ENCODE peak calls at places on chromosomes 5 and 9, in four cellular contexts. L is K562, T is HepG2, D is GM12878. P is an unnamed sample.

GRCh38 chr5:313806-314376 is 7.6 kb upstream of the AHRR start:
- DNase-seq in D (no peak), T (no peak), L (no peak), P (no peak)

GRCh38 chr9:91060520-91061343 is 259.1 kb downstream of the SYK start:
- DNase-seq in D (no peak), L (no peak), T (peak; percentile 94), P (no peak)

GRCh38 chr5:176812269-176813259 is 2.2 kb downstream of the UNC5A start:
- DNase-seq in L (peak; percentile 64), D (no peak), T (peak; percentile 39), P (peak; percentile 76)

GRCh38 chr9:116298992-116299391 is 145.4 kb downstream of the PAPPA start:
- DNase-seq in T (no peak), D (no peak), L (no peak), P (no peak)

GRCh38 chr5:162248107-162248713 is 180.6 kb downstream of the GABRG2 start:
- DNase-seq in D (no peak), L (peak; percentile 13), T (peak; percentile 15), P (peak; percentile 76)

GRCh38 chr5:150436141-150436680 is 13.3 kb downstream of the RPS14 start:
- DNase-seq in L (peak; percentile 91), T (peak; percentile 71), D (peak; percentile 60), P (peak; percentile 96)

GRCh38 chr5:139638736-139639618 is 9.2 kb upstream of the CXXC5 start:
- DNase-seq in D (no peak), T (no peak), L (no peak), P (no peak)

GRCh38 chr5:141669519-141669918 is 12.5 kb downstream of the ARAP3 start:
- DNase-seq in D (no peak), T (no peak), L (no peak), P (no peak)

GRCh38 chr9:95383198-95383673 is 65.7 kb upstream of the FANCC start:
- DNase-seq in D (no peak), L (no peak), T (peak; percentile 25), P (no peak)

GRCh38 chr9:33246269-33246860 is 6.4 kb downstream of the SPINK4 start:
- DNase-seq in D (no peak), L (no peak), T (no peak), P (no peak)

GRCh38 chr9:112169368-112169767 is 5.7 kb downstream of the SUSD1 start:
- DNase-seq in T (no peak), L (no peak), D (no peak), P (no peak)

GRCh38 chr5:60455589-60455988 is 244.4 kb downstream of the DEPDC1B start:
- DNase-seq in D (no peak), L (no peak), T (peak; percentile 53), P (no peak)

GRCh38 chr9:34334916-34335315 is 5.5 kb downstream of the NUDT2 start:
- DNase-seq in T (no peak), D (no peak), L (no peak), P (no peak)

GRCh38 chr5:81408496-81408895 is 14.6 kb upstream of the ACOT12 start:
- DNase-seq in D (no peak), L (no peak), T (no peak), P (no peak)

GRCh38 chr5:54360089-54360488 is 49.7 kb upstream of the ARL15 start:
- DNase-seq in T (no peak), D (no peak), L (no peak), P (no peak)

GRCh38 chr9:97373311-97373710 is 38.6 kb upstream of the TDRD7 start:
- DNase-seq in D (no peak), T (no peak), L (no peak), P (no peak)

GRCh38 chr5:6448622-6449464 is at the start of gene UBE2QL1:
- DNase-seq in T (no peak), L (no peak), D (no peak), P (peak; percentile 36)

GRCh38 chr5:180341595-180341994 is 11.5 kb downstream of the GFPT2 start:
- DNase-seq in D (no peak), T (no peak), L (peak; percentile 35), P (no peak)

GRCh38 chr9:137781906-137782585 is 95.5 kb upstream of the CACNA1B start:
- DNase-seq in D (no peak), L (no peak), T (no peak), P (no peak)

GRCh38 chr9:34403554-34404380 is 27.1 kb upstream of the MYORG start:
- DNase-seq in L (peak; percentile 73), D (no peak), T (peak; percentile 50), P (peak; percentile 82)

GRCh38 chr9:22790329-22790728 is 343.7 kb downstream of the DMRTA1 start:
- DNase-seq in D (no peak), L (no peak), T (no peak), P (no peak)

GRCh38 chr5:78959767-78960166 is 25.3 kb downstream of the ARSB start:
- DNase-seq in L (no peak), T (no peak), D (no peak), P (no peak)

GRCh38 chr9:97851450-97851883 is 1.6 kb upstream of the FOXE1 start:
- DNase-seq in L (no peak), D (no peak), T (no peak), P (no peak)

GRCh38 chr9:106622148-106622547 is 240.8 kb upstream of the ZNF462 start:
- DNase-seq in D (no peak), L (no peak), T (no peak), P (no peak)

GRCh38 chr9:137669261-137669672 is 50.5 kb downstream of the EHMT1 start:
- DNase-seq in T (no peak), L (peak; percentile 69), D (no peak), P (peak; percentile 61)

GRCh38 chr9:132412089-132412488 is 2.1 kb downstream of the CFAP77 start:
- DNase-seq in D (no peak), T (peak; percentile 10), L (peak; percentile 43), P (peak; percentile 65)

GRCh38 chr9:98333703-98334582 is 78.5 kb upstream of the TBC1D2 start:
- DNase-seq in T (no peak), L (peak; percentile 33), D (no peak), P (no peak)

GRCh38 chr5:37814699-37815098 is 25.1 kb downstream of the GDNF start:
- DNase-seq in T (no peak), L (no peak), D (no peak), P (no peak)

DNA sequence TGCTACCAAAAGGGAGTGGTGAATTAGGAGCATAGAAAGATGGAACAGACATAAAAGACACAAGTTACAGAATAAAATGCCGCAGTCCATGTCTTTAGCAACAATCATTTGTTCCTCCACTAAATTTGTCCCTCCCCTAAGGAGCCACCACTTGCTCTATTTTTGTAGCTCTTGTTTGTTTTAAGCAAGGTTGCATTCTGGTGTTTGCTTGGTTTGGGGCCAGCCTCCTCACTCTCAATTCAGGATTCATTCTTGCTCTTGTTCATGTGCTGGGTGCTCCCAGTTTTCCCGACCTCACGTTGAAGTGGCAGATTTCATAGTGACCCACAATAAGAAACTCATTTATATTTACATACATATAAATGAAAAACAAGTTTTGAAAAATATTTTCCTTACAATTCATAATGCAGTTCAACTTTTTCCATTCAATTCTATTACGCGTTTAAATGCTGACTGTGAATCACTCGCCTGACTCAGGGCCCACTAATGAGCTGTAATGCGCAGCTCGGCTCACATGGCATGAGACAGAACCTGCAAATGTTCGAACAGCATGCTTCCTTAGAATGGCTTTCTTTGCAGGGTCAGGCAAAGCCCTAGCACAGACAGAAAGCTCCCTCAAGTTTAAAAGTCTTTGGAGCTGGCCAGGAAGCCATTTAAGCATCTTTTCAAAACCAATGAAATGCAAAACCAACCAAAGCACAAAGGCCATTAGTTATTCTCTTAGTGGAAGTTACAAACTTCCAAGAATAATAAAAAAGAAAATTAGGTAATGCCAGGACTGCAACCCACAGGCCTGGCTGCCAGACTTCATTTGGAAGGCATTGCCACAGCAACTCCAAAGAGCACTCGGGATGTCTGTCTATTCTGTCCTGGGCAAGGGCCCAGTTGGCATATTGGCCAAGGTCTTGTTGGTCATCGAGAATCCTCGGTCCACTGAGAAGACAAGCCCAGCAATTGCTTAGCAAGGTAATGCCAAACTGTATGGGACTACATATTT is 41.7 kb downstream of the RETREG1 start:
- DNase-seq in L (no peak), D (no peak), T (no peak), P (no peak)
- TF ChIP-seq SP1 in L (no peak), D (no peak), T (no peak), P (no peak)

GRCh38 chr5:67215592-67216471 is 19.2 kb upstream of the CD180 start:
- DNase-seq in D (peak; percentile 79), T (peak; percentile 71), L (no peak), P (no peak)
- TF ChIP-seq NR2C2 in D (no peak), T (no peak), L (no peak), P (no peak)

DNA sequence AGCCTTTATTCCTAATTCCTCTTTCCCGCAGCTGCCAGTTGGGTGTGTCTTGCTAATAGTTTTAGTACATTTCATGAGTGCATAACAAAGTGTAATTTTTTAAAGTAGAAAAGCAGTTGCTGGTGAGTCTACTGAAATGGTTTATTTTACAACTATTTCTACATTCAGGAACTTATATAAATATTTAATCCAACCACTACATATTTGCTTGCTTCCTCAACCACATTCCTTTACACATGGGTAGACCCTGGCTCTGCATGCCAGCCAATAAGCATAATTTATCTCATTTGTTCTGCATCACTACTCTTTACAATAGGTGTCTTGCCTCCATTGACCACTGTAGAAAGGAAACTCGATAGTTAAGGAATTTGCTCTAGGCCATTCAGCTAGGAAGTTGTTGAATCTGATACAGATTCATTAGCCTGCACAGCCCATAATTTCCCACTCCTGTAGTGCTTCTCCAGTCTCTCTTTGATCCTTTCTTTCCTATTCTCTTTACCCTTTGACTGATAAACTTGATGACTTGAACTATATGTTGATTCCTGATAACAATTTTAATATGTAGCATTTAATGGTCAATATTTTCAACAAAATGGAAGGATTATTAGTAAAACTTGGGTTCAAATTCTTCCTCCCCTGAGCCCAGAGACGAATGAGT is 342.5 kb upstream of the ACTBL2 start:
- DNase-seq in L (no peak), T (no peak), D (no peak), P (no peak)
- TF ChIP-seq SP1 in L (no peak), T (no peak), D (no peak), P (no peak)

DNA sequence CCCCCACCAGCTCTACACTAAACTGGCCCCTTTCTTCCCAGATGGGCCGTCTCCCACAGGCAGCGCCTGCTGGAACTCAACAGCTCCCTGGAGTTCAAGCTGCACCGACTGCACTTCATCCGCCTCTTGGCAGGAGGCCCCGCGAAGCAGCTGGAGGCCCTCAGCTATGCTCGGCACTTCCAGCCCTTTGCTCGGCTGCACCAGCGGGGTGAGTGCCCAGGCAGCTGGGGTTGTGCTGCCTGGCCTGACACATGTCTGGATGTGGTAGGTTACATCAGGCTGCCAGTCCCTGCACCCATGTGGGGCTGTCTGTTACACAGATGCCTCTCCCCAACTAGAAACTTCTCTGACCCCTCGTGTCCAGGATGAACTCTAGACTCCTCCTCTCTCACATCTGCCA is 9.8 kb downstream of the NHP2 start:
- DNase-seq in L (no peak), T (no peak), D (no peak), P (no peak)
- TF ChIP-seq NR2C2 in L (no peak), T (no peak), D (no peak), P (no peak)

GRCh38 chr5:90158131-90158530 is 251.4 kb downstream of the CETN3 start:
- DNase-seq in L (no peak), T (no peak), D (no peak), P (no peak)

GRCh38 chr5:90166816-90167215 is 242.7 kb downstream of the CETN3 start:
- DNase-seq in D (no peak), T (no peak), L (no peak), P (no peak)

GRCh38 chr5:90162324-90162723 is 247.2 kb downstream of the CETN3 start:
- DNase-seq in L (no peak), D (no peak), T (no peak), P (no peak)

GRCh38 chr5:90161399-90161798 is 248.2 kb downstream of the CETN3 start:
- DNase-seq in L (peak; percentile 9), D (no peak), T (peak; percentile 18), P (peak; percentile 67)
- TF ChIP-seq SP1 in L (no peak), D (no peak), T (no peak), P (peak; percentile 17)

GRCh38 chr5:134647750-134648424 is 698 bp upstream of the SEC24A start:
- DNase-seq in L (no peak), T (peak; percentile 21), D (peak; percentile 85), P (no peak)
- TF ChIP-seq NR2C2 in L (no peak), T (no peak), D (no peak), P (no peak)